ENCODE peak calls at places on chromosomes 11 and 22, in four cellular contexts. I, D, W and Z are unnamed samples.

GRCh38 chr11:102666331-102666957 is 39.1 kb downstream of the MMP27 start:
- DNase-seq in W (peak), D (peak), I (peak), Z (peak)

GRCh38 chr11:46446343-46446751 is 54.8 kb upstream of the CHRM4 start:
- DNase-seq in I (peak), D (peak), W (no peak), Z (no peak)

GRCh38 chr11:17256512-17256911 is 20.0 kb upstream of the NUCB2 start:
- DNase-seq in I (peak), W (peak), D (peak), Z (peak)

GRCh38 chr22:49350441-49351121 is 477.1 kb downstream of the BRD1 start:
- DNase-seq in I (no peak), D (no peak), W (no peak), Z (no peak)

GRCh38 chr11:111797145-111797581 is 31.0 kb upstream of the PPP2R1B start:
- DNase-seq in W (peak), D (peak), I (peak), Z (no peak)

GRCh38 chr11:123702137-123702536 is 39.3 kb downstream of the ZNF202 start:
- DNase-seq in I (peak), D (no peak), W (no peak), Z (no peak)

GRCh38 chr11:29913352-29913751 is 103.5 kb downstream of the KCNA4 start:
- DNase-seq in I (no peak), D (no peak), W (no peak), Z (no peak)

GRCh38 chr11:96278039-96278897 is 64.7 kb downstream of the MAML2 start:
- DNase-seq in I (no peak), D (peak), W (no peak), Z (no peak)

GRCh38 chr11:59767212-59767611 is 12.0 kb downstream of the STX3 start:
- DNase-seq in I (no peak), D (no peak), W (no peak), Z (no peak)

GRCh38 chr22:35523167-35523928 is 17.3 kb upstream of the RASD2 start:
- DNase-seq in W (no peak), D (no peak), I (no peak), Z (no peak)

GRCh38 chr11:31412946-31413345 is 43.3 kb downstream of the DNAJC24 start:
- DNase-seq in W (peak), I (peak), D (peak), Z (peak)

GRCh38 chr11:18192988-18193387 is 20.4 kb downstream of the MRGPRX4 start:
- DNase-seq in I (no peak), D (no peak), W (no peak), Z (no peak)

GRCh38 chr11:65968600-65969482 is 7.3 kb downstream of the SART1 start:
- DNase-seq in W (no peak), D (peak), I (no peak), Z (no peak)

GRCh38 chr22:42648368-42649260 is 578 bp downstream of the CYB5R3 start:
- DNase-seq in W (peak), I (peak), D (peak), Z (no peak)

GRCh38 chr11:47349521-47350095 is 2.9 kb downstream of the MYBPC3 start:
- DNase-seq in I (no peak), D (no peak), W (no peak), Z (no peak)

GRCh38 chr11:117230286-117230961 is 1.4 kb downstream of the PCSK7 start:
- DNase-seq in I (no peak), W (no peak), D (peak), Z (no peak)

GRCh38 chr22:19455585-19456370 is 8.3 kb upstream of the C22orf39 start:
- DNase-seq in W (no peak), I (peak), D (no peak), Z (no peak)

GRCh38 chr11:87280143-87280542 is 242.4 kb downstream of the TMEM135 start:
- DNase-seq in I (no peak), W (no peak), D (no peak), Z (no peak)

GRCh38 chr11:106697058-106697457 is 321.2 kb downstream of the GUCY1A2 start:
- DNase-seq in I (peak), W (peak), D (peak), Z (peak)

GRCh38 chr22:39522567-39523300 is 2.4 kb downstream of the ATF4 start:
- DNase-seq in D (peak), W (peak), I (peak), Z (peak)

GRCh38 chr11:99505319-99505718 is 484.6 kb downstream of the CNTN5 start:
- DNase-seq in W (peak), I (peak), D (peak), Z (peak)

GRCh38 chr11:134277176-134278001 is 1.2 kb downstream of the GLB1L3 start:
- DNase-seq in D (no peak), W (no peak), I (no peak), Z (no peak)

GRCh38 chr11:71246559-71246958 is 5.8 kb downstream of the SHANK2 start:
- DNase-seq in W (no peak), D (no peak), I (no peak), Z (no peak)

GRCh38 chr11:85889676-85890579 is 34.7 kb downstream of the CCDC83 start:
- DNase-seq in I (peak), W (peak), D (peak), Z (peak)

GRCh38 chr22:30347255-30347892 is 9.3 kb downstream of the SF3A1 start:
- DNase-seq in W (no peak), I (no peak), D (no peak), Z (no peak)

GRCh38 chr22:44497218-44497903 is 672 bp downstream of the RTL6 start:
- DNase-seq in W (peak), I (peak), D (peak), Z (no peak)

GRCh38 chr11:71488086-71488967 is 35.3 kb downstream of the NADSYN1 start:
- DNase-seq in D (peak), W (peak), I (peak), Z (no peak)

GRCh38 chr11:114132427-114132826 is 72.9 kb downstream of the ZBTB16 start:
- DNase-seq in W (peak), D (no peak), I (no peak), Z (peak)

GRCh38 chr11:94128746-94129504 is at the start of gene PANX1:
- DNase-seq in W (peak), I (peak), D (peak), Z (no peak)

GRCh38 chr11:80188228-80188627 is 747.4 kb upstream of the TENM4 start:
- DNase-seq in D (no peak), W (no peak), I (no peak), Z (no peak)

DNA sequence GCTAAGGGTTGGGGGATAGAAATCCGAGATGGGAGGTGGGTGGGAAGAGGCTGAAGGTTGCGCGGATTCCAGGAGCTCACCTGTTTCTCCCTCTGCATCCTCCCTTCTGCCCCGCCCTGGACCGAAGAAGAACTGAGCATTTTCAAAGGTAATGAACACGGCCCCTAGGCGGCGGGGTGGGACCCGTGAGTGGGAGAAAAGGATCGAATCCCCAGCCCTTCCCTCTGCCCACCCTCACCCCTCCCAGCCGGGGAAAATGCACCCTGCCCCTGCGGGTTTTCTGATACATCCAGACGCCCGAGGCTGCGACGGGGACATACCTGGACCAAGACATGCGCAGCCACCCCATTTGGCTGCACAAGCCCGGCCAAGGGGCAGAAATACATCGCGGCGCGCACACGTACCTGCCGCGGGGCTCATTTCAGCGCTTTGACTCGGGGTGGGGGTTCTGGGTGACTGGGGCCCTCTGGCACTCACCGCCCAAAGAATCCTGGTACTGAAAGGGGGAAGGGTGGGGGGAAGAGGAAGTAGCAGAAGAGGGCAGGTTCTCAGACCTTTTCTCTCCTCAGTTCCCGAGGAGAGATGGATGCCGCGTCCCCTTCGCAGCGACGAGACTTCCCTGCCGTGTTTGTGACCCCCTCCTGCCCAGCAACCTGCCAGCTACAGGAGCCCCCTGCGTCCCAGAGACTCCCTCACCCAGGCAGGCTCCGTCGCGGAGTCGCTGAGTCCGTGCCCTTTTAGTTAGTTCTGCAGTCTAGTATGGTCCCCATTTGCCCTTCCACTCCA is 6.0 kb downstream of the VSIG2 start:
- DNase-seq in W (no peak), I (no peak), D (no peak), Z (no peak)
- TF ChIP-seq CTCF in W (no peak), I (no peak), D (peak), Z (no peak)

GRCh38 chr11:10823152-10823579 is 14.4 kb upstream of the EIF4G2 start:
- DNase-seq in I (no peak), W (no peak), D (no peak), Z (no peak)
- H3K4me3 ChIP-seq in I (no peak), W (no peak), D (no peak), Z (no peak)

GRCh38 chr11:3201677-3202181 is 16.9 kb downstream of the MRGPRG start:
- DNase-seq in I (no peak), W (no peak), D (no peak), Z (no peak)
- TF ChIP-seq CTCF in I (no peak), W (no peak), D (no peak), Z (no peak)

DNA sequence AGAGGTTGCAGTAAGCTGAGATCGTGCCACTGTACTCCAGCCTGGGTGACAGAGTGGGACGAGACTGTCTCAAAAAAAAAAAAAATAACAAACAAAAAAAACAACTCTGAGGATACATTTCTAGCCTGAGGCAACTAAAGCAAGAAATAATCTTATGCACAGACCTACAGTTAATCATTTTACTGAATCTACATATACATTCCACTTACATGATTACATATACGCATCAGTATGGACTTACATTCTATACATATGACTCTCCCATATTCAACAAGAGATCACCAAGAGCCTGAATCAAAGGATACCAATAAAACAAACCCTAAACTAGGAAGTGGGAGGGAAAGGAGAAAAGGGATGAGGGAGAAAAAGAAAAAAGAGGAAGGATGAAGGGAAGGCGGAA is 1.1 kb downstream of the ALG8 start:
- DNase-seq in D (no peak), I (no peak), W (no peak), Z (no peak)
- H3K4me3 ChIP-seq in D (peak), I (peak), W (peak), Z (no peak)

DNA sequence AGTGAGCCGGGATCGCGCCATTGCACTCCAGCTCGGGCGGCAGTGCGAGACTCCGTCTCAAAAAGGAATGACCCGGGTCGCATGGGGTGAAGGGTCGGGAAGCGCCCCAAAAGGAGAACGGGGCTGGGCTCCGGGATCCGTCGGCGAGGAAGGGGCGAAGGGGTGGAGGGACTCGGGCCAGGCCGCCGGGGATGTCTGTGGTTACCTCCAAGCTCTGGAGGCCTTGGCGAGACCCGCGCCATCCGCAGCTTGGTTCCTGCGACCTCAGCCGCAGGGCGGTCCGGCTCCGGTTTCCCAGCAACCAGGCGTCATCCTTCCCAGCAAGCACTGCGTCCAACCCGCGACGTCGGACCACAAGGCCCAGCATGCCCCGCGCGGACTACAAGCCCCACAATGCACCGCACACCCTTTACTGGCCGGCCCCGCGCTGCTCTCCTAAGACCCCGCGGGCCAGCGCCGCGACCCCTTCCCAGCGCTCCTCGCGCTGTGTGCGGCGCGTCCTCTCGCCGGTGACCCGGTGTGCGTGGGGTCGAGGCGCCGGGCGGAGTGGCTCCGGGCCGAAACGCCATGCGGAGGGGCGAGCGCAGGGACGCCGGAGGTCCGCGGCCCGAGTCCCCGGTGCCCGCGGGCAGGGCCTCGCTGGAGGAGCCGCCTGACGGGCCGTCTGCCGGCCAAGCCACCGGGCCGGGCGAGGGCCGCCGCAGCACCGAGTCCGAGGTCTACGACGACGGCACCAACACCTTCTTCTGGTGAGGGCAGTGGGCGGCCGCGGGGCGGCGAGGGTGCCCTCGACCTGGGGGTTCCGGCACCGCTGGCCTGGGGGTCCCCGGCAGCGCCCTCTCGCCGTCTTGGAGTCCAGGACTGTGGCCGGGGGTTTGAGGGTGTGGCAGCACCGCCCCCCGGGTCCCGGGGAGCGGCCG is at the start of gene PTDSS2:
- DNase-seq in W (peak), D (peak), I (peak), Z (peak)
- TF ChIP-seq CTCF in W (no peak), D (no peak), I (no peak), Z (no peak)

DNA sequence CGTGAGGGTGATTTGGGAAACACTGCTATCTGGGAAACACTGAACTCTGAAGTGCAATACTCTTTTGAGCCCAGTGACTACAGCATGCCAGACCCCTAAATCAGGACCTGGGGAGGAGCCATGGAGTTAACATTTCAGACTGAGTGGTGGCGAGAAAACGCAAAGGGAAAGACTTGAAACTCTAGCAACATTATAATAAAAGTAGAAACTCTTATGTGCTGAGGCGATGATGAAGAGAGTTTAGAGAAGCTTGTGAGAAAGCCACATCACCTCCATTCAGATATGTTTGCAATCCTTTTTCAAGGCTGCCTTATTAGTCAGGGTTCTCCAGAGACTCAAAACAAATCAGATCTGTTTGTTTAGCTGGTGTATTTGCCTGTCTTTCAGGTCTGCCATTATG is 1.9 kb downstream of the FEN1 start:
- DNase-seq in I (no peak), W (no peak), D (no peak), Z (no peak)
- H3K4me3 ChIP-seq in I (no peak), W (no peak), D (no peak), Z (no peak)

DNA sequence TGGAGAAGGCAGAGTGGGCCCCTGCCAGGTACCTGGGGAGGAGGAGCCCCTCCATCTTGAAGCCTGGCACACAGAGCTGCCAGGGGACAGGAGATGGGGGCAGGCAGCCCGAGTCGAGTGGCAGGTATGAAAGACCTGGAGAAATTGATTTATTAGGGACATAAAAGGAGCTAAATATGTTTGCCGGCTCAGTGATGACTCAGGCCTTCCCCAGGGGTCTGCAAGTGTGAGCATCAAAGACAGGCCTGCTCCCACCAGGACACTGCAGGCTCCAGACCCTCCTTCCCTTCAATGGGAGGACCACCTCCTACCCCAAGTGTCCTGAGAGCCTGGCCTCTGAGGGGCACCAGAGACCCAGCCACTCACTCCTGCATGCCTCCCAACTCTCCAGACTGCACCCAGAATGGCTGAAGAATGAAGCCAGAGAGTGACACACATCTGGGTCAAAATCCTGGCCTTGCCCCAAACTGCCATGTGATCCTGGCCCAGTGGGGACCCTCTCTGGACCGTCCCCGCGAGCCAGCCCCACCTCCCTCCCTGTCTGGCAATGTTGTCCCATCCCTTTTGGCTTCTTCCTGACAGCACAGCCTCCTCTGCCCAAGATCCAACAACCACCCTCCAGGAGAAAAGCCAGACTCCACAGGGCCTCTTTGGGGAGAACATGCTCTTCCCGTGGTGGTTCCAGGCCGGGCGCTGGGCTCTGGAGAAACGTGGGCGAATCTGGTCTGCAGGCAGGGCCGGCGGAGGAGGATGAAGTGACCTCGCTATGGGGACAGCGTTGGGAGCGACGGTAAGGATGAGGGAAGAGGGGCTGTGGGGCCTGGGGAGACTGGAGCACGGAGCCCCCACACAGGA is 36.2 kb downstream of the CYTH4 start:
- DNase-seq in W (no peak), I (no peak), D (no peak), Z (no peak)
- TF ChIP-seq CTCF in W (no peak), I (no peak), D (no peak), Z (peak)

GRCh38 chr11:125123194-125123946 is 11.9 kb upstream of the TMEM218 start:
- DNase-seq in D (no peak), W (no peak), I (no peak), Z (no peak)
- H3K4me3 ChIP-seq in D (no peak), W (no peak), I (no peak), Z (no peak)

GRCh38 chr22:25534724-25535123 is 29.8 kb upstream of the GRK3 start:
- DNase-seq in W (no peak), I (no peak), D (no peak), Z (no peak)
- TF ChIP-seq CTCF in W (no peak), I (no peak), D (no peak), Z (no peak)

GRCh38 chr22:50620861-50621490 is 7.0 kb downstream of the ARSA start:
- DNase-seq in D (peak), W (no peak), I (no peak), Z (no peak)
- H3K4me3 ChIP-seq in D (no peak), W (no peak), I (no peak), Z (no peak)